ENCODE peak calls at places on chromosomes 4 and X, in six cellular contexts. F is LHCN-M2; G is sciatic nerve; H is body of pancreas; J is AG04450; N is activated T-cell treated with anti-CD3 and anti-CD28 coated beads, Interleukin-2, amount 50 U/mL, for 72 hours. U is an unnamed sample.
A peak's percentile ranks its signal among the peaks of the same experiment; 100 is the strongest.

GRCh38 chr4:125323547-125324100 is 8.9 kb downstream of the FAT4 start:
- DNase-seq in F (peak; percentile 82), G (no peak), H (peak; percentile 13), J (no peak), N (no peak), U (no peak)

GRCh38 chrX:123324628-123325027 is 140.6 kb downstream of the GRIA3 start:
- DNase-seq in F (no peak), G (no peak), H (no peak), J (no peak), N (no peak), U (no peak)

GRCh38 chr4:87975466-87975865 is at the start of gene SPP1:
- DNase-seq in F (peak; percentile 34), G (no peak), H (peak; percentile 19), J (no peak), N (peak; percentile 18), U (no peak)

GRCh38 chr4:174265917-174266316 is 17.6 kb downstream of the FBXO8 start:
- DNase-seq in F (peak; percentile 57), G (no peak), H (no peak), J (no peak), N (no peak), U (no peak)

GRCh38 chr4:99383833-99384392 is 31.4 kb upstream of the ADH1C start:
- DNase-seq in F (no peak), G (peak; percentile 72), H (peak; percentile 60), J (peak; percentile 92), N (no peak), U (no peak)

GRCh38 chrX:17622331-17622730 is 115.0 kb upstream of the SCML1 start:
- DNase-seq in F (no peak), G (no peak), H (no peak), J (no peak), N (no peak), U (no peak)

GRCh38 chr4:137541181-137541580 is 8.9 kb upstream of the PCDH18 start:
- DNase-seq in F (no peak), G (no peak), H (no peak), J (no peak), N (no peak), U (no peak)

GRCh38 chrX:72169008-72169728 is 12.4 kb upstream of the PIN4 start:
- DNase-seq in F (no peak), G (no peak), H (no peak), J (no peak), N (peak; percentile 17), U (no peak)

GRCh38 chr4:22410645-22411247 is 105.1 kb downstream of the ADGRA3 start:
- DNase-seq in F (no peak), G (no peak), H (no peak), J (no peak), N (no peak), U (no peak)

GRCh38 chr4:85657143-85657542 is 182.2 kb downstream of the ARHGAP24 start:
- DNase-seq in F (no peak), G (no peak), H (no peak), J (no peak), N (no peak), U (no peak)

GRCh38 chr4:41299486-41299885 is 42.8 kb downstream of the UCHL1 start:
- DNase-seq in F (no peak), G (no peak), H (no peak), J (no peak), N (no peak), U (no peak)

GRCh38 chr4:117010695-117011094 is 74.7 kb downstream of the TRAM1L1 start:
- DNase-seq in F (no peak), G (no peak), H (no peak), J (no peak), N (no peak), U (no peak)